ENCODE peak calls at places on chromosomes 11 and 22, in five cellular contexts. J, R, S, V and M are unnamed samples.

GRCh38 chr11:73647459-73648100 is 1.2 kb downstream of the PLEKHB1 start:
- DNase-seq in J (peak), R (peak), S (peak), V (peak), M (no peak)

GRCh38 chr11:109851780-109852390 is 241.3 kb upstream of the ZC3H12C start:
- DNase-seq in J (no peak), R (peak), S (no peak), V (no peak), M (no peak)

GRCh38 chr11:71286701-71287643 is 34.6 kb upstream of the SHANK2 start:
- DNase-seq in J (no peak), R (peak), S (no peak), V (no peak), M (peak)

GRCh38 chr11:119533931-119534694 is 111.1 kb upstream of the THY1 start:
- DNase-seq in J (no peak), R (peak), S (peak), V (peak), M (peak)

GRCh38 chr11:130156108-130157022 is 3.2 kb upstream of the ST14 start:
- DNase-seq in J (no peak), R (peak), S (no peak), V (peak), M (no peak)

GRCh38 chr11:3796796-3797328 is 492 bp downstream of the NUP98 start:
- DNase-seq in J (no peak), R (no peak), S (no peak), V (peak), M (no peak)

GRCh38 chr22:40329021-40329456 is 17.3 kb upstream of the ADSL start:
- DNase-seq in J (no peak), R (no peak), S (no peak), V (no peak), M (no peak)

GRCh38 chr11:17353228-17354021 is 1.8 kb downstream of the NCR3LG1 start:
- DNase-seq in J (peak), R (peak), S (peak), V (peak), M (no peak)

GRCh38 chr11:115078461-115079438 is 400.4 kb downstream of the NXPE2 start:
- DNase-seq in J (no peak), R (no peak), S (no peak), V (no peak), M (no peak)

GRCh38 chr22:17910561-17911311 is 113.6 kb downstream of the MICAL3 start:
- DNase-seq in J (no peak), R (peak), S (no peak), V (peak), M (peak)

GRCh38 chr22:32850591-32851517 is 49.3 kb downstream of the TIMP3 start:
- DNase-seq in J (no peak), R (no peak), S (no peak), V (no peak), M (no peak)

GRCh38 chr22:49779226-49779625 is 48.4 kb downstream of the BRD1 start:
- DNase-seq in J (no peak), R (no peak), S (no peak), V (no peak), M (no peak)

GRCh38 chr11:31045335-31045734 is 324.2 kb downstream of the DCDC1 start:
- DNase-seq in J (no peak), R (peak), S (peak), V (no peak), M (peak)

GRCh38 chr11:129298990-129299389 is 76.7 kb upstream of the BARX2 start:
- DNase-seq in J (no peak), R (no peak), S (no peak), V (no peak), M (no peak)

GRCh38 chr22:32476286-32476685 is 1.7 kb downstream of the FBXO7 start:
- DNase-seq in J (no peak), R (no peak), S (no peak), V (no peak), M (no peak)

GRCh38 chr11:60763692-60764369 is 7.2 kb downstream of the MS4A15 start:
- DNase-seq in J (no peak), R (no peak), S (no peak), V (no peak), M (no peak)

GRCh38 chr22:46054878-46055158 is 77.9 kb upstream of the WNT7B start:
- DNase-seq in J (no peak), R (peak), S (no peak), V (no peak), M (no peak)

GRCh38 chr11:78573271-78574035 is 1.2 kb downstream of the NARS2 start:
- DNase-seq in J (no peak), R (no peak), S (no peak), V (no peak), M (no peak)
- H3K4me3 ChIP-seq in J (peak), R (peak), S (peak), V (peak), M (peak)

GRCh38 chr22:20258584-20259335 is 9.4 kb downstream of the RTN4R start:
- DNase-seq in J (no peak), R (no peak), S (no peak), V (no peak), M (no peak)
- TF ChIP-seq CTCF in J (peak), R (peak), S (peak), V (no peak), M (peak)

DNA sequence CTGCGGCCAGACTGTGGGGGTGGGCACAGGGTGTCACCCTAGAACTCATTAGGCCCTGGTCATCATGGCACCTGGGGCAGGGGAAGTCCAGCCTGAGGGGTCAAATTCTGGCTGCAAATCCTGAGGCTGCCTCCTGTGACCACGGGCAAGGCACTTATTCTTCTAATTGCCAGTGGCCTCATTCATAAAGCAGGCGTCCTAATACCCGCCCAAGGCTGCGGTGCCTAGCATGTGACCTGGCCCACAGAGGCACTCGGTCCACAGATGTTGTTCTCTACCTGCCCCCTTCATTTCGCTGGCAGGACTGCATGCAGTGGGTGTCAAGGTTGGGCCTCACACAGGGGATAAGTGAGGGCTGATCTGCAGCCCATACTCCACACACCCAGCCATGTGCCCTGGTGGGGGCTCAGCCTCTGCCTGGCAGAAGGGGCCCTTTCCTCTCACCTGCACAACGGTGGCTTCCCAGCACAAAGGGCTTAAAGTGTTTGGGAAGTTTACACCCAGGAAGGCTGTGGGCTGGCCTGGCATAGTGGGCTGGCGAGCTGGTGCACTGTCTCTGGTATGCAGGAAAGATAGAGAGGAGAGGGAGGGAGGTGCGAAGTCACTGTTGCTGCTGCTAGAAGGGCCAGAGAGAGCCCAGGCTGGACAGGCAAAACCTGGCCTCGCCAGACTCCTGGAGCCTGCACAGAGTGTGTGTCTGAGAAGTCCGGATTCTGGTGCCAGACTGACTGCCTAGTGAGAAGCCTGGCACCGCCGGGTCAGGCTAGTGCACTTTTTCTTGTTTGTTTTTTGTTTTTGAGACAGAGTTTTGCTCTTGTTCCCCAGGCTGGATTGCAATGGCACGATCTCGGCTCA is 3.2 kb downstream of the MPST start:
- DNase-seq in J (no peak), R (no peak), S (no peak), V (no peak), M (no peak)
- H3K4me3 ChIP-seq in J (no peak), R (no peak), S (no peak), V (no peak), M (no peak)

DNA sequence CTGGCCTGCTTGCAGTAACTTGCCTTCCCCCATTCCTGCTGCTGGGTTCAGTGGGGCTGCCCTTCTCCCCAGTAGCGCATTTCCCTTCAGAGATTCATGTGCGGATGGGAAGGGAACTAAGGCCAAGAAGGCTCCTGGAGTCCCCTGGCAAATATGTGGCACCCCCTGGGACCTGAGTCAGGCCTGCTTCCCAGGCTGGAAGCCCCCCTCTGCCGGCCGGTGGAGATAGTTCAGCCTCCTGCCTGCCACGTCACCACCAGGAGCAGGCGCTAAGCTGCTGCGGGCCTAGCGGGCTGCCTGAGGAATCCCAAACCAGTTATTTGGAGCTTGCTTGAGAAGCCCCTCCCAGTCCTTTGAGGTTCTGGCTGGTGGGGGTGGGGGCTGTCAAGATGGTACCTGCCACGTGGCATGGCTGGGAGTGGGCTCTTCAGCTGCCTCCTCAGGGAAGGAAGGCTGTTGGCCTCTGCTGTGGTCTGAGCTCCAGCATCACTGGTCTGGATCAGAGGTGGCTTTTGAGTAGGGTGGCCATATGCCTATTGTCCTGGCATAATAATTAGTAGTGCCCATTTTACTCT is 2.0 kb downstream of the SERPINH1 start:
- DNase-seq in J (no peak), R (peak), S (no peak), V (no peak), M (no peak)
- TF ChIP-seq CTCF in J (no peak), R (peak), S (peak), V (no peak), M (peak)

GRCh38 chr11:1389932-1390587 is at the start of gene BRSK2:
- DNase-seq in J (no peak), R (no peak), S (no peak), V (no peak), M (no peak)
- H3K4me3 ChIP-seq in J (peak), R (peak), S (peak), V (peak), M (peak)

DNA sequence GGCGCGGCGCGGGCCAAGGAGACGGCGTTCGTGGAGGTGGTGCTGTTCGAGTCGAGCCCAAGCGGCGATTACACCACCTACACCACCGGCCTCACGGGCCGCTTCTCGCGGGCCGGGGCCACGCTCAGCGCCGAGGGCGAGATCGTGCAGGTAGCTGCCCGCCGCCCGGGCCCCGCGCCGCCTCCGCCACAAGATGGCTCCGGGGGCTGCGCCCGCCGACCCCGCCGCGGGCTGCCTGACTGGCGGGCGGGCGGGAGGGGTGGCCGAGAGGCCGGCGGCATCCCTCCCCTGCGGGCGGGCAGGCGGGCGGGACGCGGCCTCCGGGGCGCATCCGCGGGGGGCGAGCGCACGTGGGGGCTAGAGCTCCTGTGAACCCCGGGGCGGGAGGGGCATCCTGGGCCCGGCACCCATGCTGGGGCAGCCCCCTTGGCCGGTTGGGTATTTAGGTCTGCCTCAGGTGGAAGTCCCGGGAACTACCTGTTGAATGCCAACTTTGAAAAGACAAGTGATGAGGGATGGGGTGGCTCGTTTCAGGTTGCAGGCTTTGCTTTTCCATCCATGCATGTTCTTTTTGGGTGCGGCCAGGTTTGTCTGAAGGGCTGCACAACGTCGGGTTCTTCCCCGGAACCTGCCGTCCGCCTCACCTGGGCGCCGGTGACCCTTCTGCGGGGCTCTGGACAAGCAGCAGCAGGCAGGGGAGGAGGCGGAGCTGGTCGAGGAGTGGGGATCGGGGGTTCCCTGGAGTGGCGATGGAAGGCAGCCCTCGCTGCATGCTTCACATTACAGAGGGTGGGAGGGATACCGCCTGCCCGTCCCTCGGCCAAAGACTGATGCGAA is 763 bp downstream of the ZNRF3 start:
- DNase-seq in J (no peak), R (no peak), S (peak), V (peak), M (no peak)
- TF ChIP-seq CTCF in J (no peak), R (no peak), S (peak), V (no peak), M (no peak)

GRCh38 chr22:39077513-39077840 is 402 bp downstream of the APOBEC3G start:
- DNase-seq in J (no peak), R (no peak), S (no peak), V (no peak), M (no peak)
- H3K4me3 ChIP-seq in J (peak), R (peak), S (no peak), V (no peak), M (peak)